ENCODE peak calls at places on chromosomes 4 and X, in four cellular contexts. One of them, this sample, is unnamed.

GRCh38 chr4:152690706-152691651 is 11.2 kb upstream of the TMEM154 start:
- DNase-seq in cardiac fibroblast: no peak
- DNase-seq in heart left ventricle: no peak
- DNase-seq in PC-3: no peak
- DNase-seq in this sample: no peak

GRCh38 chr4:10926025-10926424 is 241.5 kb upstream of the CLNK start:
- DNase-seq in cardiac fibroblast: no peak
- DNase-seq in heart left ventricle: no peak
- DNase-seq in PC-3: no peak
- DNase-seq in this sample: peak

GRCh38 chrX:53071604-53072417 is 10.4 kb upstream of the TSPYL2 start:
- DNase-seq in cardiac fibroblast: peak
- DNase-seq in heart left ventricle: peak
- DNase-seq in PC-3: peak
- DNase-seq in this sample: peak

GRCh38 chrX:40581333-40581910 is 652 bp downstream of the ATP6AP2 start:
- DNase-seq in cardiac fibroblast: peak
- DNase-seq in heart left ventricle: no peak
- DNase-seq in PC-3: peak
- DNase-seq in this sample: peak

GRCh38 chr4:155805016-155805415 is 46.2 kb downstream of the GUCY1B1 start:
- DNase-seq in cardiac fibroblast: peak
- DNase-seq in heart left ventricle: no peak
- DNase-seq in PC-3: peak
- DNase-seq in this sample: peak

GRCh38 chrX:149490100-149490499 is 15.0 kb downstream of the IDS start:
- DNase-seq in cardiac fibroblast: no peak
- DNase-seq in heart left ventricle: no peak
- DNase-seq in PC-3: no peak
- DNase-seq in this sample: no peak

GRCh38 chrX:2497961-2498780 is 2.6 kb downstream of the DHRSX start:
- DNase-seq in cardiac fibroblast: peak
- DNase-seq in heart left ventricle: no peak
- DNase-seq in PC-3: no peak
- DNase-seq in this sample: no peak

GRCh38 chrX:111041018-111041462 is 55.0 kb upstream of the PAK3 start:
- DNase-seq in cardiac fibroblast: peak
- DNase-seq in heart left ventricle: no peak
- DNase-seq in PC-3: peak
- DNase-seq in this sample: peak

GRCh38 chrX:153885968-153886903 is at the start of gene L1CAM:
- DNase-seq in cardiac fibroblast: no peak
- DNase-seq in heart left ventricle: peak
- DNase-seq in PC-3: peak
- DNase-seq in this sample: no peak

GRCh38 chr4:176054942-176055341 is 10.7 kb upstream of the WDR17 start:
- DNase-seq in cardiac fibroblast: no peak
- DNase-seq in heart left ventricle: no peak
- DNase-seq in PC-3: no peak
- DNase-seq in this sample: no peak
- TF ChIP-seq CTCF in cardiac fibroblast: no peak
- TF ChIP-seq CTCF in heart left ventricle: no peak
- TF ChIP-seq CTCF in PC-3: peak
- TF ChIP-seq CTCF in this sample: peak

GRCh38 chrX:21974011-21974385 is 33.5 kb downstream of the SMS start:
- DNase-seq in cardiac fibroblast: no peak
- DNase-seq in heart left ventricle: no peak
- DNase-seq in PC-3: peak
- DNase-seq in this sample: no peak

GRCh38 chrX:21973321-21974010 is 33.0 kb downstream of the SMS start:
- DNase-seq in cardiac fibroblast: no peak
- DNase-seq in heart left ventricle: no peak
- DNase-seq in PC-3: peak
- DNase-seq in this sample: no peak

GRCh38 chrX:21972721-21973120 is 32.2 kb downstream of the SMS start:
- DNase-seq in cardiac fibroblast: peak
- DNase-seq in heart left ventricle: no peak
- DNase-seq in PC-3: peak
- DNase-seq in this sample: no peak

GRCh38 chrX:21975827-21976226 is 35.3 kb downstream of the SMS start:
- DNase-seq in cardiac fibroblast: peak
- DNase-seq in heart left ventricle: no peak
- DNase-seq in PC-3: peak
- DNase-seq in this sample: peak

GRCh38 chrX:21975242-21975641 is 34.7 kb downstream of the SMS start:
- DNase-seq in cardiac fibroblast: no peak
- DNase-seq in heart left ventricle: no peak
- DNase-seq in PC-3: no peak
- DNase-seq in this sample: no peak
- TF ChIP-seq CTCF in cardiac fibroblast: no peak
- TF ChIP-seq CTCF in heart left ventricle: no peak
- TF ChIP-seq CTCF in PC-3: no peak
- TF ChIP-seq CTCF in this sample: no peak

GRCh38 chr4:116705466-116705865 is 379.9 kb downstream of the TRAM1L1 start:
- DNase-seq in cardiac fibroblast: no peak
- DNase-seq in heart left ventricle: peak
- DNase-seq in PC-3: no peak
- DNase-seq in this sample: no peak

GRCh38 chr4:116702949-116703348 is 382.4 kb downstream of the TRAM1L1 start:
- DNase-seq in cardiac fibroblast: no peak
- DNase-seq in heart left ventricle: no peak
- DNase-seq in PC-3: peak
- DNase-seq in this sample: peak
- TF ChIP-seq CTCF in cardiac fibroblast: no peak
- TF ChIP-seq CTCF in heart left ventricle: no peak
- TF ChIP-seq CTCF in PC-3: peak
- TF ChIP-seq CTCF in this sample: no peak

GRCh38 chrX:28701222-28701621 is 114.0 kb downstream of the IL1RAPL1 start:
- DNase-seq in cardiac fibroblast: no peak
- DNase-seq in heart left ventricle: no peak
- DNase-seq in PC-3: no peak
- DNase-seq in this sample: no peak
- TF ChIP-seq CTCF in cardiac fibroblast: peak
- TF ChIP-seq CTCF in heart left ventricle: no peak
- TF ChIP-seq CTCF in PC-3: peak
- TF ChIP-seq CTCF in this sample: peak

GRCh38 chr4:38469410-38469809 is 194.6 kb upstream of the KLF3 start:
- DNase-seq in cardiac fibroblast: no peak
- DNase-seq in heart left ventricle: no peak
- DNase-seq in PC-3: no peak
- DNase-seq in this sample: no peak

GRCh38 chr4:38466401-38466800 is 197.6 kb upstream of the KLF3 start:
- DNase-seq in cardiac fibroblast: no peak
- DNase-seq in heart left ventricle: no peak
- DNase-seq in PC-3: no peak
- DNase-seq in this sample: no peak

GRCh38 chr4:38468491-38468890 is 195.5 kb upstream of the KLF3 start:
- DNase-seq in cardiac fibroblast: no peak
- DNase-seq in heart left ventricle: no peak
- DNase-seq in PC-3: no peak
- DNase-seq in this sample: no peak

GRCh38 chr4:38467296-38467695 is 196.7 kb upstream of the KLF3 start:
- DNase-seq in cardiac fibroblast: no peak
- DNase-seq in heart left ventricle: no peak
- DNase-seq in PC-3: no peak
- DNase-seq in this sample: no peak

DNA sequence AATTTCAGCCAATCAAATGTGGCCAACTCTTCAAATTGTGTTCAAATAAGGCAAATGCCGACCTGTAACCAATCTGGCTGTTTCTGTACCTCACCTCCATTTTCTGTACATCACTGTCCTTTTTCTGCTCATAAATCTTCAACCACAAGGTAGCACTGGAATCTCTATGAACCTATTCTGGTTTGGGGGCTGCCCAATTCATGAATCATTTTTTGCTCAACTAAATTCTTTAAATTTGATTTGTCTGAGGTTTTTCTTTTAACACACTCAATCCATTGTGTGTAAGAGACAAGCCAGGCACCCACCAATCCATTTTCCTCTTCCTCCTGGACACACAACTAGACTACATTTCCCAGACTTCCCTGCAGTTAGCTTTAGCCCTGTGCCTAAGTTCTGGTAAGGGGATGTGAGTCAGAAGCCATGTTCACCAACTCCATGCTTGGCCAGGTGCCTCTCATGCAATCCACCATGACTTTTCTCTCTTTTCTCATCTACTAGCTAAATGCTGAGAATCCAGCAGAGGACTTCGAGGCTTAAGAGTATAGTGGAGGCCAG is 193.2 kb upstream of the KLF3 start:
- DNase-seq in cardiac fibroblast: no peak
- DNase-seq in heart left ventricle: no peak
- DNase-seq in PC-3: peak
- DNase-seq in this sample: no peak
- TF ChIP-seq CTCF in cardiac fibroblast: no peak
- TF ChIP-seq CTCF in heart left ventricle: no peak
- TF ChIP-seq CTCF in PC-3: no peak
- TF ChIP-seq CTCF in this sample: no peak

GRCh38 chr4:12679217-12679616 is 804.9 kb downstream of the RAB28 start:
- DNase-seq in cardiac fibroblast: peak
- DNase-seq in heart left ventricle: no peak
- DNase-seq in PC-3: peak
- DNase-seq in this sample: peak
- TF ChIP-seq CTCF in cardiac fibroblast: peak
- TF ChIP-seq CTCF in heart left ventricle: no peak
- TF ChIP-seq CTCF in PC-3: peak
- TF ChIP-seq CTCF in this sample: peak

GRCh38 chr4:121108557-121108956 is 36.2 kb upstream of the NDNF start:
- DNase-seq in cardiac fibroblast: no peak
- DNase-seq in heart left ventricle: no peak
- DNase-seq in PC-3: no peak
- DNase-seq in this sample: no peak

GRCh38 chr4:121107507-121107906 is 35.2 kb upstream of the NDNF start:
- DNase-seq in cardiac fibroblast: no peak
- DNase-seq in heart left ventricle: no peak
- DNase-seq in PC-3: no peak
- DNase-seq in this sample: no peak

GRCh38 chr4:121113680-121114079 is 41.3 kb upstream of the NDNF start:
- DNase-seq in cardiac fibroblast: no peak
- DNase-seq in heart left ventricle: no peak
- DNase-seq in PC-3: no peak
- DNase-seq in this sample: no peak

GRCh38 chr4:121114756-121115155 is 42.4 kb upstream of the NDNF start:
- DNase-seq in cardiac fibroblast: no peak
- DNase-seq in heart left ventricle: no peak
- DNase-seq in PC-3: no peak
- DNase-seq in this sample: no peak

GRCh38 chr4:121112530-121112929 is 40.2 kb upstream of the NDNF start:
- DNase-seq in cardiac fibroblast: no peak
- DNase-seq in heart left ventricle: no peak
- DNase-seq in PC-3: no peak
- DNase-seq in this sample: peak
- TF ChIP-seq CTCF in cardiac fibroblast: peak
- TF ChIP-seq CTCF in heart left ventricle: peak
- TF ChIP-seq CTCF in PC-3: peak
- TF ChIP-seq CTCF in this sample: no peak

This sample was measured in MCF 10A.